ENCODE peak calls at places on chromosomes 12 and 14, in six cellular contexts. Z, F, O, G, K and I are unnamed samples.
A peak's percentile ranks its signal among the peaks of the same experiment; 100 is the strongest.

GRCh38 chr12:65232490-65233077 is 45.9 kb upstream of the MSRB3 start:
- DNase-seq in Z (no peak), F (peak; percentile 11), O (peak; percentile 39), G (no peak), K (no peak), I (no peak)

GRCh38 chr14:35927727-35928126 is 101.6 kb downstream of the BRMS1L start:
- DNase-seq in Z (no peak), F (peak; percentile 4), O (no peak), G (no peak), K (no peak), I (no peak)

GRCh38 chr12:40788276-40788675 is 96.0 kb downstream of the CNTN1 start:
- DNase-seq in Z (no peak), F (no peak), O (no peak), G (no peak), K (no peak), I (no peak)

GRCh38 chr12:13007496-13008233 is 7.6 kb upstream of the HEBP1 start:
- DNase-seq in Z (no peak), F (no peak), O (no peak), G (no peak), K (no peak), I (no peak)

GRCh38 chr12:38949363-38949762 is 44.0 kb upstream of the CPNE8 start:
- DNase-seq in Z (no peak), F (peak; percentile 34), O (no peak), G (no peak), K (no peak), I (no peak)

GRCh38 chr14:105071326-105071725 is 6.1 kb upstream of the GPR132 start:
- DNase-seq in Z (no peak), F (no peak), O (no peak), G (no peak), K (no peak), I (no peak)

GRCh38 chr12:94620611-94621010 is 29.7 kb downstream of the TMCC3 start:
- DNase-seq in Z (no peak), F (no peak), O (no peak), G (no peak), K (no peak), I (no peak)

GRCh38 chr14:88588081-88588480 is 25.2 kb downstream of the ZC3H14 start:
- DNase-seq in Z (no peak), F (no peak), O (no peak), G (no peak), K (no peak), I (no peak)

GRCh38 chr14:91374897-91375747 is 42.5 kb downstream of the CCDC88C start:
- DNase-seq in Z (peak; percentile 55), F (no peak), O (no peak), G (no peak), K (peak; percentile 76), I (peak; percentile 75)

GRCh38 chr14:92684801-92685560 is 63.4 kb downstream of the LGMN start:
- DNase-seq in Z (no peak), F (no peak), O (peak; percentile 47), G (no peak), K (no peak), I (no peak)

GRCh38 chr12:70398862-70399261 is 32.8 kb downstream of the KCNMB4 start:
- DNase-seq in Z (no peak), F (no peak), O (no peak), G (no peak), K (no peak), I (no peak)

GRCh38 chr14:22276913-22277816 is 311.9 kb downstream of the DAD1 start:
- DNase-seq in Z (no peak), F (peak; percentile 14), O (peak; percentile 17), G (no peak), K (no peak), I (no peak)

GRCh38 chr14:85688024-85688423 is 158.1 kb downstream of the FLRT2 start:
- DNase-seq in Z (no peak), F (no peak), O (no peak), G (no peak), K (no peak), I (no peak)

GRCh38 chr12:71282925-71283324 is 125.1 kb upstream of the TSPAN8 start:
- DNase-seq in Z (no peak), F (no peak), O (no peak), G (no peak), K (no peak), I (no peak)

DNA sequence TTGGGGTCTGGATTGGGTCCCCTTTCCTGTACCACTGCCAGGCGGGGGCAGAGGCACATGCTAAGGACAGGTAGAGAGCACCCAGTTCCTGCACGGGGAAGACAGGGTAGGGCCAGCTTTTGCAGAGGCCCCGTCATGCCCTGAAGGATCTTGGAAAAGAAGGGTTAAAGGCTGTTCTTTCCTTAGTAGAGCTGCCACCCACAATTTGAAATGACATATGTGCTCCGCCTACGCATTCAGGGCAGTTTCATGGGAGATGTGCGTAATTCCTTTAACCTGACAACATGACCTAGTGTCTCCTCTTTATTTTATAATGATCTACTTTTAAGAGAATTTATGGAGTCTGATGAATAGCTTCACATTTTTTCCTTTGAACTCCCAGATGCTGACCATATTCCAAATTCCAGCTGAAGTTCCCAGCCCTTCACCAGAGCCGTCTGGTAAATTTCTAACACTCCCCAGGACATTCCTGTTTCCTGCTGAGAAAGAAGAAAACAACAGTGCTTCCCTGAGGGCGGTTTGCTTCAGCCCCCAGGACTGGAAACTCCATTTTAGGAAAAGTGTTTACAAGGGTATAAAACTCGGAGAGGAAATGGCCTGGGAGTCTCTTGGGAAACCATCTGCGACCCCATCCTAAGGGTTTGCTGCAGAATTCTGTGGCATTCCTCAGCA is 58.9 kb upstream of the PLEKHG3 start:
- DNase-seq in Z (no peak), F (peak; percentile 98), O (no peak), G (no peak), K (no peak), I (no peak)
- H3K4me3 ChIP-seq in Z (no peak overlapping the region), F (no peak overlapping the region), O (no peak overlapping the region), G (no peak overlapping the region), K (no peak overlapping the region), I (no peak overlapping the region)

DNA sequence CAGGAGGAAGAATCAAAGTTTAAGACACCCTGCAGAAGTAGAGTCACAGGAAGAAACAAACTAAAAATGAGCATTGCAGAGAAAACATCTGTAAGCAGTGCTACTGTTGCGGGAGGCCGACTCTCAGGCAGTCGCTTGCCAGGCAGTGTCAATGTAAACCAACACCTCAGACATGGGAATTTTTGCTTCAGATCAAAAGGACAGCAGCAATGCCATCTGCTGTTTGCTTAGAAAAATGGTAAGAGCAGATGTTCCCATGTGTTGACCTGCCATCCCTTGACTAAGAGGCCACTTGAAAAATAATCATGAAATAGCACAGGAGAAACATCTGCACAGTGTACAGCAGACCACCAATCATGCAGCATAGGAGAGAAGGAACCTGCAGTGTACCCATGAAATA is 196.6 kb downstream of the SLC25A21 start:
- DNase-seq in Z (no peak), F (no peak), O (no peak), G (no peak), K (no peak), I (no peak)
- TF ChIP-seq CTCF in Z (no peak), F (no peak), O (no peak), G (no peak), K (no peak), I (no peak)

GRCh38 chr12:55818140-55818728 is 393 bp downstream of the ORMDL2 start:
- DNase-seq in Z (no peak), F (peak; percentile 23), O (no peak), G (no peak), K (no peak), I (no peak)

GRCh38 chr12:55817352-55818139 is at the start of the genes ORMDL2 and SARNP:
- DNase-seq in Z (peak; percentile 98), F (peak; percentile 100), O (peak; percentile 100), G (peak; percentile 98), K (peak; percentile 98), I (peak; percentile 98)

GRCh38 chr12:55815473-55815872 is 2.1 kb downstream of the SARNP start:
- DNase-seq in Z (no peak), F (no peak), O (no peak), G (no peak), K (no peak), I (no peak)

GRCh38 chr12:55818886-55819285 is 1.0 kb downstream of the ORMDL2 start:
- DNase-seq in Z (no peak), F (peak; percentile 65), O (no peak), G (no peak), K (no peak), I (no peak)

GRCh38 chr12:55816876-55817351 is 610 bp downstream of the SARNP start:
- DNase-seq in Z (no peak), F (no peak), O (no peak), G (no peak), K (no peak), I (no peak)
- H3K4me3 ChIP-seq in Z (peak overlapping the region; percentile 87), F (peak overlapping the region; percentile 100), O (peak overlapping the region; percentile 98), G (peak overlapping the region; percentile 66), K (peak overlapping the region; percentile 89), I (peak overlapping the region; percentile 81)

GRCh38 chr14:86999076-86999475 is 993.9 kb downstream of the GALC start:
- DNase-seq in Z (no peak), F (no peak), O (no peak), G (no peak), K (no peak), I (no peak)

GRCh38 chr14:87000071-87000470 is 992.9 kb downstream of the GALC start:
- DNase-seq in Z (peak; percentile 59), F (no peak), O (no peak), G (no peak), K (no peak), I (no peak)

GRCh38 chr14:87001333-87001732 is 991.6 kb downstream of the GALC start:
- DNase-seq in Z (no peak), F (no peak), O (no peak), G (no peak), K (no peak), I (no peak)

GRCh38 chr14:87005336-87005735 is 987.6 kb downstream of the GALC start:
- DNase-seq in Z (no peak), F (peak; percentile 27), O (no peak), G (no peak), K (no peak), I (no peak)

GRCh38 chr14:87002831-87003230 is 990.2 kb downstream of the GALC start:
- DNase-seq in Z (no peak), F (peak; percentile 10), O (no peak), G (no peak), K (no peak), I (no peak)
- TF ChIP-seq CTCF in Z (no peak), F (no peak), O (no peak), G (peak; percentile 34), K (no peak), I (no peak)

GRCh38 chr14:100070310-100070709 is 5.1 kb downstream of the EVL start:
- DNase-seq in Z (no peak), F (no peak), O (no peak), G (no peak), K (no peak), I (no peak)

GRCh38 chr14:100067481-100067880 is 2.3 kb downstream of the EVL start:
- DNase-seq in Z (no peak), F (no peak), O (peak; percentile 73), G (no peak), K (no peak), I (no peak)

GRCh38 chr14:100071545-100071944 is 6.3 kb downstream of the EVL start:
- DNase-seq in Z (no peak), F (no peak), O (peak; percentile 63), G (no peak), K (no peak), I (no peak)

GRCh38 chr14:100067971-100068959 is 3.0 kb downstream of the EVL start:
- DNase-seq in Z (no peak), F (peak; percentile 65), O (peak; percentile 92), G (peak; percentile 87), K (peak; percentile 67), I (no peak)

GRCh38 chr14:100069161-100069800 is 4.1 kb downstream of the EVL start:
- DNase-seq in Z (no peak), F (no peak), O (peak; percentile 85), G (no peak), K (no peak), I (no peak)
- H3K4me3 ChIP-seq in Z (no peak overlapping the region), F (no peak overlapping the region), O (peak overlapping the region; percentile 68), G (no peak overlapping the region), K (peak overlapping the region; percentile 9), I (no peak overlapping the region)